ENCODE peak calls at places on chromosomes 12 and 14, in nine cellular contexts. J is vagina, P is neural crest cell, K is fibroblast of mammary gland, V is Panc1, T is HFF-Myc, M is endodermal cell, I is fibroblast of lung, Y is HepG2. E is an unnamed sample.

GRCh38 chr14:55589171-55589570 is 9.2 kb downstream of the KTN1 start:
- DNase-seq in J (no peak), K (peak; percentile 41), P (no peak), V (no peak), I (no peak), Y (no peak), T (no peak), M (no peak), E (no peak)

GRCh38 chr12:48601013-48601756 is 31.3 kb upstream of the LALBA start:
- DNase-seq in J (no peak), T (peak; percentile 46), Y (no peak), P (peak; percentile 40), M (peak; percentile 72), V (no peak), K (peak; percentile 63), I (peak; percentile 8), E (peak; percentile 46)

GRCh38 chr12:45688188-45688587 is 41.3 kb upstream of the ARID2 start:
- DNase-seq in K (no peak), J (no peak), I (no peak), P (no peak), M (no peak), T (no peak), Y (no peak), V (no peak), E (no peak)

GRCh38 chr12:117680311-117680710 is 288.5 kb downstream of the KSR2 start:
- DNase-seq in T (no peak), I (no peak), J (no peak), Y (no peak), V (no peak), P (no peak), K (peak; percentile 19), M (no peak), E (no peak)

GRCh38 chr12:55707841-55708694 is at the start of gene ITGA7:
- DNase-seq in J (no peak), P (peak; percentile 83), T (no peak), K (no peak), I (no peak), Y (no peak), V (no peak), M (peak; percentile 100), E (no peak)

GRCh38 chr12:41067941-41068645 is 120.0 kb upstream of the PDZRN4 start:
- DNase-seq in J (no peak), P (no peak), K (no peak), V (no peak), I (no peak), T (no peak), Y (no peak), M (no peak), E (no peak)

GRCh38 chr12:19922687-19923086 is 445.6 kb upstream of the PDE3A start:
- DNase-seq in J (no peak), M (no peak), Y (no peak), I (no peak), K (peak; percentile 40), V (no peak), T (no peak), P (no peak), E (no peak)

GRCh38 chr14:22494486-22495135 is 94.4 kb downstream of the DAD1 start:
- DNase-seq in P (no peak), T (no peak), M (no peak), J (no peak), I (no peak), K (no peak), Y (no peak), V (no peak), E (no peak)

GRCh38 chr12:32257695-32258496 is 141.5 kb upstream of the FGD4 start:
- DNase-seq in V (no peak), T (no peak), J (no peak), I (no peak), M (no peak), P (no peak), K (no peak), Y (no peak), E (no peak)

GRCh38 chr12:100356646-100357223 is at the start of gene SLC17A8:
- DNase-seq in Y (no peak), P (peak; percentile 19), M (peak; percentile 92), I (no peak), J (no peak), K (no peak), T (no peak), V (no peak), E (no peak)

GRCh38 chr14:50647282-50647681 is 20.8 kb downstream of the SAV1 start:
- DNase-seq in P (no peak), T (no peak), Y (no peak), V (no peak), K (no peak), M (no peak), I (no peak), J (no peak), E (no peak)

GRCh38 chr12:100799770-100800169 is 5.2 kb downstream of the ANO4 start:
- DNase-seq in T (no peak), Y (no peak), V (no peak), P (no peak), J (no peak), K (peak; percentile 67), M (no peak), I (peak; percentile 59), E (no peak)

GRCh38 chr12:103505371-103506236 is 9.8 kb upstream of the C12orf42 start:
- DNase-seq in T (no peak), V (no peak), I (no peak), P (no peak), M (no peak), J (no peak), Y (no peak), K (no peak), E (no peak)

GRCh38 chr14:95196268-95196667 is 38.9 kb upstream of the DICER1 start:
- DNase-seq in I (no peak), P (no peak), K (no peak), Y (peak; percentile 9), T (no peak), V (no peak), M (peak; percentile 42), J (no peak), E (no peak)
- TF ChIP-seq CTCF in I (no peak), P (peak; percentile 40), K (peak; percentile 14), Y (no peak), T (no peak), V (no peak), M (peak; percentile 64), J (no peak), E (peak; percentile 44)

GRCh38 chr12:120846721-120847120 is 57.4 kb downstream of the SPPL3 start:
- DNase-seq in P (no peak), M (no peak), K (no peak), Y (no peak), T (no peak), J (no peak), V (no peak), I (no peak), E (no peak)

GRCh38 chr12:120844297-120844696 is 59.9 kb downstream of the SPPL3 start:
- DNase-seq in T (no peak), M (no peak), K (no peak), J (no peak), Y (no peak), I (no peak), V (no peak), P (no peak), E (no peak)

GRCh38 chr12:120845696-120846095 is 58.5 kb downstream of the SPPL3 start:
- DNase-seq in T (no peak), M (no peak), V (no peak), J (no peak), K (no peak), Y (no peak), P (no peak), I (no peak), E (no peak)

GRCh38 chr12:120843472-120843871 is 60.7 kb downstream of the SPPL3 start:
- DNase-seq in J (no peak), V (no peak), T (no peak), P (no peak), M (no peak), I (no peak), Y (no peak), K (no peak), E (no peak)

DNA sequence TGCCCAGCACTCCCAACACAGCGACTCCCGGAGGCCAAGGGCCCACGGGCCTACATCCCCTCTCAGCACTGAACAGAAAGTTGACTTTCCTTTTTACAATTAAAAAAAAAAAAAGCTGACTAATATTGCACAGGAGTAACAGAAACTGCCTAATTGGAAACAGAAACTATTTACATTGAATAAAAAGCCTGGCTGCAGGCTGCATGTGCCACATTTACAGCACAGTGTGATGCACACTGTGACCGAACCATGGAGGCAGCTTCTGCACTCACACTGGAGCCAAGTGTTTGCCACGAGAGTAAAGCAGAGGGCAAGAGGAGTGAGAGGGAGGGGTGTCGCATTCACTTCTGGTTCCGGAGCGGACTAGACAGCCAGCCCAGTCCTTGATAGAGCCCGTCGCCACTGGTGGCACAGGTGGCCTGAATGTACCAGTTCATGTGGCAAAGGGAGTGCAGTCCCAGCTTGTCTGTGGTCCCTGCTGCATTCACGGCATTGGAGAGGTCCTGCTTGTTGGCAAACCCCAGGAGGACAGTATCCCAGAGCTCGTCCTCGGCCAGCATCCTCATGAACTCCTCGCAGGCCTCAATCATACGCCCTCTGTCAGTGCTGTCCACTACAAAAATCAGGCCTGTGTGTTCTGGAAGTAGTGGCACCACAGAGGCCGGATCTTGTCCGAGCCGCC is 59.2 kb downstream of the SPPL3 start:
- DNase-seq in V (no peak), T (no peak), P (no peak), I (no peak), K (no peak), M (no peak), J (no peak), Y (no peak), E (no peak)
- TF ChIP-seq CTCF in V (no peak), T (peak; percentile 12), P (no peak), I (no peak), K (no peak), M (no peak), J (no peak), Y (no peak), E (no peak)

DNA sequence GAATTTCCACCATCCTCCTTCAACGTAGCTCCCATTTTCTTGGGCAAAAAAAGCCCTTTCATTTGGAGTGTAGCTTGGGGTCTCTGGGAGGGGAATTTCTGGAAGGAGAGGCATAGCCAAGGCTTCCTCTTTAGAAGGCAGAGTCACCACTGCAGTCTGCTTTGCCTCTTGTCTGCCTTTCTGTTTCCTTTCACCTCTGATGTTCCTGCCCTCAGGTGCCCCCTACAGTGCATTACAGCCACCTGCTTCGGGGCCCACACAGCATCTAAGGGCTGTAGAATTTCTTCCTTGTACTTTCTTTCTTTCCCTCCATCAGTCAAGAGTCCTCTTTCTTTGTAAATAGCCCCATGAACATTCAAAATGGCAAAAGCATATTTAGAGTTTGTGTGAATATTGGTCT is 1313.9 kb downstream of the TMEM121 start:
- DNase-seq in J (no peak), K (no peak), Y (no peak), P (no peak), T (no peak), I (no peak), V (no peak), M (no peak), E (no peak)
- TF ChIP-seq CTCF in J (no peak), K (no peak), Y (peak; percentile 42), P (no peak), T (no peak), I (no peak), V (no peak), M (no peak), E (no peak)

DNA sequence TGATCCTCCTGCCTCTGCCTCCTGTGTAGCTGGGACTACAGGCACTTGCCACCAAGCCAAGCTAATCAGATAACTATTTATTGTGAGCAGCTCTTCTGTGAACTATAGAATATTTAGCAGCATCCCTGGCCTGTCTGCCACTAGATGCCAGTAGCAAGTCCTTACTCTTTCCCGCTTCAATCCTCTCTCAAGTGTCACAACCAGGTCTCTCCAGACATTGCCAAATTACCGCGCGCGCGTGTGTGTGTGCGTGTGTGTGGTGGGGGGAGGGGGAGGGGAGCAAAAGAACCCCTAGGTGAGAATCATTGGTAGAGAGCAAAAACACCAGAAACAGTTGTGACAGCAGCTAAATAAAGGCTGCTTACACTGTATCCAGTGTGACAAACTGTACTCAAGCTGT is 49.9 kb downstream of the PPP2R5E start:
- DNase-seq in K (peak; percentile 32), I (peak; percentile 43), J (no peak), Y (no peak), M (peak; percentile 67), T (no peak), P (no peak), V (no peak), E (peak; percentile 38)
- TF ChIP-seq CTCF in K (peak; percentile 13), I (no peak), J (no peak), Y (no peak), M (peak; percentile 49), T (peak; percentile 21), P (no peak), V (peak; percentile 45), E (peak; percentile 29)

E was measured in HFFc6.